ENCODE peak calls at places on chromosome 5, in nine cellular contexts. R is esophagus squamous epithelium, K is foreskin fibroblast, A is islet precursor cell, S is GDM1, Z is NCI-H2081, G is HTR-8/SVneo, N is mucosa of gallbladder, L is ACHN. V is an unnamed sample.

GRCh38 chr5:38752622-38753021 is 93.2 kb upstream of the OSMR start:
- DNase-seq in R (no peak), K (no peak), A (no peak), S (no peak), Z (no peak), G (no peak), N (no peak), L (no peak), V (no peak)

GRCh38 chr5:111364992-111365391 is 140.8 kb downstream of the CAMK4 start:
- DNase-seq in R (no peak), K (no peak), A (no peak), S (no peak), Z (no peak), G (no peak), N (no peak), L (peak), V (no peak)

GRCh38 chr5:82467006-82467561 is 188.9 kb upstream of the RPS23 start:
- DNase-seq in R (no peak), K (peak), A (no peak), S (no peak), Z (no peak), G (no peak), N (no peak), L (no peak), V (no peak)

GRCh38 chr5:124783794-124784193 is 37.4 kb upstream of the ZNF608 start:
- DNase-seq in R (no peak), K (peak), A (no peak), S (no peak), Z (no peak), G (no peak), N (no peak), L (no peak), V (no peak)

GRCh38 chr5:126354857-126355731 is 68.1 kb upstream of the GRAMD2B start:
- DNase-seq in R (no peak), K (no peak), A (no peak), S (no peak), Z (no peak), G (no peak), N (no peak), L (no peak), V (no peak)

GRCh38 chr5:36442352-36442751 is 140.7 kb upstream of the RANBP3L start:
- DNase-seq in R (no peak), K (no peak), A (peak), S (peak), Z (no peak), G (no peak), N (no peak), L (no peak), V (no peak)

GRCh38 chr5:131756942-131757341 is 39.9 kb downstream of the FNIP1 start:
- DNase-seq in R (no peak), K (no peak), A (no peak), S (peak), Z (no peak), G (no peak), N (no peak), L (no peak), V (no peak)

GRCh38 chr5:142206801-142207200 is 98.2 kb downstream of the NDFIP1 start:
- DNase-seq in R (no peak), K (no peak), A (no peak), S (no peak), Z (no peak), G (no peak), N (no peak), L (no peak), V (no peak)

GRCh38 chr5:133247881-133248642 is 196.2 kb downstream of the HSPA4 start:
- DNase-seq in R (no peak), K (no peak), A (peak), S (no peak), Z (no peak), G (peak), N (no peak), L (peak), V (no peak)

GRCh38 chr5:151085517-151086031 is 4.7 kb upstream of the TNIP1 start:
- DNase-seq in R (no peak), K (no peak), A (no peak), S (no peak), Z (no peak), G (no peak), N (no peak), L (no peak), V (no peak)

GRCh38 chr5:92769986-92770385 is 811.0 kb downstream of the NR2F1-AS1 start:
- DNase-seq in R (no peak), K (peak), A (no peak), S (no peak), Z (no peak), G (no peak), N (no peak), L (no peak), V (no peak)

GRCh38 chr5:7795311-7795710 is 55.6 kb downstream of the CFAP90 start:
- DNase-seq in R (no peak), K (no peak), A (no peak), S (no peak), Z (no peak), G (no peak), N (no peak), L (no peak), V (no peak)

GRCh38 chr5:148976569-148977321 is 86.1 kb downstream of the SH3TC2 start:
- DNase-seq in R (no peak), K (peak), A (peak), S (no peak), Z (no peak), G (peak), N (no peak), L (no peak), V (no peak)

GRCh38 chr5:135835766-135836165 is 1.3 kb downstream of the SLC25A48 start:
- DNase-seq in R (no peak), K (no peak), A (peak), S (no peak), Z (no peak), G (no peak), N (no peak), L (no peak), V (no peak)

GRCh38 chr5:135714126-135714894 is 120.2 kb upstream of the SLC25A48 start:
- DNase-seq in R (no peak), K (no peak), A (peak), S (no peak), Z (no peak), G (no peak), N (no peak), L (no peak), V (no peak)

GRCh38 chr5:122846051-122846567 is 696 bp downstream of the SNX24 start:
- DNase-seq in R (no peak), K (peak), A (peak), S (no peak), Z (no peak), G (peak), N (no peak), L (peak), V (no peak)

GRCh38 chr5:140111043-140111858 is 2.7 kb upstream of the PURA start:
- DNase-seq in R (no peak), K (no peak), A (peak), S (no peak), Z (no peak), G (no peak), N (no peak), L (no peak), V (no peak)

GRCh38 chr5:74063821-74064598 is 438.0 kb downstream of the ARHGEF28 start:
- DNase-seq in R (no peak), K (peak), A (no peak), S (no peak), Z (no peak), G (peak), N (no peak), L (no peak), V (no peak)

V was measured in posterior cingulate gyrus.